ENCODE peak calls at places on chromosomes 5 and 9, in seven cellular contexts. F, B, N, S, P, T and E are unnamed samples.

GRCh38 chr5:74296685-74297084 is 343.8 kb downstream of the ENC1 start:
- DNase-seq in F (no peak), B (no peak), N (peak), S (no peak), P (peak), T (no peak), E (peak)

GRCh38 chr9:107648153-107648716 is 158.7 kb upstream of the KLF4 start:
- DNase-seq in F (no peak), B (no peak), N (no peak), S (no peak), P (peak), T (no peak), E (peak)

GRCh38 chr9:128375865-128376264 is 4.7 kb downstream of the URM1 start:
- DNase-seq in F (no peak), B (no peak), N (no peak), S (no peak), P (no peak), T (no peak), E (no peak)

GRCh38 chr5:115069087-115069968 is 100.4 kb downstream of the TRIM36 start:
- DNase-seq in F (peak), B (no peak), N (peak), S (peak), P (peak), T (peak), E (peak)

GRCh38 chr5:55231476-55232193 is 1.8 kb downstream of the CCNO start:
- DNase-seq in F (peak), B (no peak), N (no peak), S (no peak), P (peak), T (no peak), E (peak)

GRCh38 chr9:92607773-92608172 is 62.2 kb downstream of the IPPK start:
- DNase-seq in F (peak), B (no peak), N (no peak), S (no peak), P (peak), T (no peak), E (peak)

GRCh38 chr9:2241461-2241874 is 226.3 kb downstream of the SMARCA2 start:
- DNase-seq in F (peak), B (peak), N (no peak), S (peak), P (peak), T (no peak), E (peak)

GRCh38 chr9:134130503-134131375 is 5.1 kb upstream of the WDR5 start:
- DNase-seq in F (peak), B (peak), N (no peak), S (no peak), P (peak), T (peak), E (no peak)

GRCh38 chr9:87236546-87236945 is 261.1 kb upstream of the DAPK1 start:
- DNase-seq in F (no peak), B (no peak), N (no peak), S (no peak), P (no peak), T (no peak), E (no peak)

GRCh38 chr9:4297795-4298254 is 2.0 kb downstream of the GLIS3 start:
- DNase-seq in F (peak), B (peak), N (peak), S (no peak), P (peak), T (peak), E (peak)

GRCh38 chr9:125750656-125751035 is 3.5 kb downstream of the PBX3 start:
- DNase-seq in F (no peak), B (no peak), N (peak), S (no peak), P (no peak), T (no peak), E (no peak)

GRCh38 chr9:99269429-99269828 is 47.3 kb downstream of the SEC61B start:
- DNase-seq in F (no peak), B (no peak), N (no peak), S (no peak), P (peak), T (no peak), E (peak)

GRCh38 chr9:13033959-13034695 is 245.4 kb downstream of the MPDZ start:
- DNase-seq in F (peak), B (peak), N (peak), S (peak), P (peak), T (peak), E (peak)

GRCh38 chr5:171299851-171300250 is 9.2 kb upstream of the TLX3 start:
- DNase-seq in F (no peak), B (no peak), N (no peak), S (no peak), P (no peak), T (no peak), E (no peak)

GRCh38 chr9:137355445-137356365 is 53.6 kb upstream of the NRARP start:
- DNase-seq in F (no peak), B (no peak), N (no peak), S (no peak), P (no peak), T (no peak), E (no peak)

GRCh38 chr5:138890686-138891085 is 15.6 kb upstream of the LRRTM2 start:
- DNase-seq in F (no peak), B (no peak), N (no peak), S (no peak), P (no peak), T (no peak), E (no peak)

GRCh38 chr9:98929096-98929495 is 14.6 kb upstream of the COL15A1 start:
- DNase-seq in F (no peak), B (no peak), N (no peak), S (no peak), P (peak), T (no peak), E (peak)

GRCh38 chr9:136109351-136110081 is 9.2 kb downstream of the TMEM250 start:
- DNase-seq in F (peak), B (peak), N (peak), S (no peak), P (peak), T (peak), E (peak)
- TF ChIP-seq CTCF in F (no peak), B (no peak), N (peak), S (no peak), P (peak), T (no peak), E (no peak)

GRCh38 chr5:61308699-61309098 is 23.4 kb upstream of the ZSWIM6 start:
- DNase-seq in F (no peak), B (no peak), N (no peak), S (no peak), P (no peak), T (no peak), E (no peak)

GRCh38 chr5:61307196-61307590 is 24.9 kb upstream of the ZSWIM6 start:
- DNase-seq in F (no peak), B (no peak), N (no peak), S (no peak), P (no peak), T (no peak), E (no peak)

GRCh38 chr5:61309115-61309514 is 22.9 kb upstream of the ZSWIM6 start:
- DNase-seq in F (no peak), B (no peak), N (no peak), S (no peak), P (no peak), T (no peak), E (no peak)

GRCh38 chr5:61306531-61307195 is 25.4 kb upstream of the ZSWIM6 start:
- DNase-seq in F (no peak), B (no peak), N (no peak), S (no peak), P (peak), T (no peak), E (peak)

DNA sequence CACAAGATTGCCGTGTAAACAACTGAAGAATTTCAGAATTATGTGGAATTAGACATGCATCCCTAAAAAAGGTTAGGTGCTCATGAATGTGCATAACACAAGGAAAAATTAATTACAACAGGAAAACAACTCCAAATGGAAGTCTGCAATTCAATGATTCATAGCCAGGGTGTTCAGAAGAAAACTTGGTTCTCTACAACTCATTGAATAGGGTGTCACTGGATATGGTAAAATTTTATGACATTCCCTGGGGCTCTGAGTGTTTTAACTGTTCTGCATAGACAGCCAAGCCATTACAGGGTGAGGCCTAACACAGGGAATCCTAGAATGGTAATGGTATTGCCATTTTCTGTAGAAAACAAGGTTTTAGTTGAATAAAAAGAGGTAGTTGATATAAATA is 24.4 kb upstream of the ZSWIM6 start:
- DNase-seq in F (no peak), B (no peak), N (no peak), S (no peak), P (no peak), T (no peak), E (no peak)
- H3K4me3 ChIP-seq in F (no peak), B (no peak), N (no peak), S (no peak), P (no peak), T (no peak), E (no peak)

GRCh38 chr9:88722753-88723152 is 187.8 kb downstream of the NXNL2 start:
- DNase-seq in F (no peak), B (no peak), N (peak), S (no peak), P (peak), T (peak), E (peak)
- TF ChIP-seq CTCF in F (no peak), B (peak), N (peak), S (peak), P (peak), T (peak), E (peak)

GRCh38 chr9:133125706-133126696 is 5.0 kb upstream of the RALGDS start:
- DNase-seq in F (peak), B (peak), N (no peak), S (no peak), P (peak), T (no peak), E (peak)
- H3K4me3 ChIP-seq in F (no peak), B (peak), N (no peak), S (no peak), P (no peak), T (no peak), E (no peak)

GRCh38 chr5:176620333-176620981 is 9.9 kb downstream of the SNCB start:
- DNase-seq in F (no peak), B (no peak), N (no peak), S (no peak), P (peak), T (no peak), E (no peak)

GRCh38 chr5:176618783-176619182 is 8.8 kb upstream of the GPRIN1 start:
- DNase-seq in F (no peak), B (no peak), N (no peak), S (no peak), P (no peak), T (no peak), E (peak)

GRCh38 chr5:176619569-176620332 is 9.8 kb upstream of the GPRIN1 start:
- DNase-seq in F (no peak), B (no peak), N (no peak), S (no peak), P (no peak), T (no peak), E (no peak)

GRCh38 chr5:176621661-176622079 is 8.7 kb downstream of the SNCB start:
- DNase-seq in F (no peak), B (no peak), N (no peak), S (no peak), P (no peak), T (no peak), E (no peak)

GRCh38 chr5:176619203-176619568 is 9.2 kb upstream of the GPRIN1 start:
- DNase-seq in F (peak), B (peak), N (peak), S (no peak), P (peak), T (peak), E (peak)
- TF ChIP-seq CTCF in F (no peak), B (no peak), N (peak), S (peak), P (peak), T (no peak), E (peak)

GRCh38 chr5:143887302-143887638 is 75.3 kb downstream of the HMHB1 start:
- DNase-seq in F (peak), B (peak), N (peak), S (no peak), P (peak), T (peak), E (peak)
- H3K4me3 ChIP-seq in F (no peak), B (no peak), N (no peak), S (no peak), P (no peak), T (no peak), E (no peak)

DNA sequence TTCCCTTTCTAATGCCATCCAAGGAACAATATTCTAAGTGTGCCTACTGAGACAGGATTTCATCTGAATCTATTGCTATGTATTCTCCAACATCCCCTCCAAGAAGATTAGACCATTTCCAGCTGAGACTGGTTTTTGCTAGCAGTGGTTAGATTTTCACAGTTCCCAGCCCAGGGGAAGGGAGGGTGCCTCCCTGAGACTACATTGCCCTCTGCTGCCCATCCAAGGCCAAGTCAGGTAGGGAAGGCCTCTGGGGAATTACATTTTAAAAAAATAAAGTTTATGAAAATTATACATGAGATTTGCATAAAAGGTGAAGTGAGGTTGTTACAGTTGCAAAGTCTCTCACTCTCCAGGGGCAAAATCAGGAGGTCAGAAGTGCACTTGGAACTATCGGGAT is 28.0 kb upstream of the SYK start:
- DNase-seq in F (no peak), B (no peak), N (peak), S (no peak), P (no peak), T (peak), E (no peak)
- TF ChIP-seq CTCF in F (peak), B (peak), N (peak), S (peak), P (peak), T (peak), E (peak)

GRCh38 chr9:130659699-130660248 is 4.6 kb upstream of the PRDM12 start:
- DNase-seq in F (no peak), B (no peak), N (no peak), S (no peak), P (no peak), T (no peak), E (no peak)

GRCh38 chr9:130661461-130662098 is 2.8 kb upstream of the PRDM12 start:
- DNase-seq in F (no peak), B (no peak), N (no peak), S (no peak), P (no peak), T (no peak), E (no peak)

GRCh38 chr9:130660683-130661460 is 3.5 kb upstream of the PRDM12 start:
- DNase-seq in F (no peak), B (no peak), N (no peak), S (no peak), P (no peak), T (no peak), E (no peak)

GRCh38 chr9:130658893-130659698 is 5.3 kb upstream of the PRDM12 start:
- DNase-seq in F (no peak), B (no peak), N (no peak), S (no peak), P (no peak), T (no peak), E (no peak)

DNA sequence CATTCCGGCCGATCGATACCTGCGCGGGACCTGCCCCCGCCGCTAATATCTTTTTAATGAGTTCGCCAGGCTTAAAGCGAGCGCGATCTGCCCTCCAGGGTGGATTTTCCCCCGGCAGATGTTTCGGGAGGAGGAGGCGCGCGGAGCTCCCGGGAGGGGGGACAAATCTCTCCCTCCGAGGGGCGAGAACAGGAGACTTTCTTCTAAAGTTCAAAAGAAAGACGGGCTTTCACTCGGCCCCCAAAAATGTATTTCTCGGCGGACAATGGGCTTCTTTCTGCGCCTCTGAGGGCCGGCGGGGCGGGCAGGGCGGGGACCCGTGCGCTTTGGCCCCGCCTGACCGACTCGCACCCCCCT is 4.1 kb upstream of the PRDM12 start:
- DNase-seq in F (no peak), B (no peak), N (no peak), S (no peak), P (no peak), T (no peak), E (no peak)
- H3K4me3 ChIP-seq in F (peak), B (peak), N (no peak), S (peak), P (no peak), T (no peak), E (no peak)

GRCh38 chr5:113294341-113295110 is 140.3 kb downstream of the TSSK1B start:
- DNase-seq in F (peak), B (peak), N (peak), S (peak), P (peak), T (peak), E (peak)
- TF ChIP-seq CTCF in F (no peak), B (no peak), N (peak), S (no peak), P (peak), T (no peak), E (peak)

GRCh38 chr5:118295045-118295444 is 693.3 kb downstream of the DTWD2 start:
- DNase-seq in F (no peak), B (no peak), N (no peak), S (no peak), P (no peak), T (no peak), E (no peak)
- H3K4me3 ChIP-seq in F (no peak), B (no peak), N (no peak), S (no peak), P (no peak), T (no peak), E (no peak)